ENCODE peak calls at places on chromosomes 3 and 15, in nine cellular contexts. D is neural crest cell; E is Caco-2; I is stimulated activated CD4-positive, alpha-beta T cell treated with anti-CD3 and anti-CD28 coated beads, Interleukin-2, amount 100 ng/mL, for 48 hours; V is bronchial epithelial cell; L is KG1; F is LoVo; B is Panc1; H is GM23248. Z is an unnamed sample.
A peak's percentile ranks its signal among the peaks of the same experiment; 100 is the strongest.

GRCh38 chr3:140122183-140122582 is 187.2 kb downstream of the CLSTN2 start:
- DNase-seq in E (no peak), B (no peak), H (no peak), I (no peak), D (no peak), L (no peak), F (no peak), V (no peak), Z (no peak)

GRCh38 chr3:17551333-17551732 is 191.1 kb downstream of the TBC1D5 start:
- DNase-seq in F (no peak), L (no peak), E (no peak), V (no peak), H (no peak), I (no peak), D (no peak), B (no peak), Z (no peak)

GRCh38 chr3:27532931-27533607 is 48.9 kb upstream of the SLC4A7 start:
- DNase-seq in E (no peak), I (no peak), B (no peak), L (no peak), F (no peak), D (no peak), V (peak; percentile 92), H (peak; percentile 40), Z (no peak)

GRCh38 chr3:52095990-52096775 is 39.8 kb upstream of the DUSP7 start:
- DNase-seq in V (peak; percentile 89), E (no peak), H (no peak), D (no peak), B (no peak), I (no peak), L (no peak), F (no peak), Z (no peak)

GRCh38 chr3:150104564-150104963 is 133.9 kb upstream of the PFN2 start:
- DNase-seq in H (no peak), E (no peak), D (no peak), F (no peak), V (no peak), L (no peak), B (no peak), I (no peak), Z (no peak)

GRCh38 chr3:134663646-134664456 is 13.0 kb upstream of the KY start:
- DNase-seq in B (no peak), I (no peak), H (peak; percentile 64), L (no peak), E (no peak), V (peak; percentile 17), D (no peak), F (no peak), Z (no peak)

GRCh38 chr3:152331018-152331541 is 62.4 kb downstream of the MBNL1 start:
- DNase-seq in I (no peak), B (peak; percentile 82), L (no peak), H (peak; percentile 92), D (no peak), E (no peak), F (peak; percentile 63), V (peak; percentile 96), Z (no peak)

GRCh38 chr3:27568393-27568792 is 84.2 kb upstream of the SLC4A7 start:
- DNase-seq in E (no peak), V (peak; percentile 84), L (no peak), F (no peak), H (peak; percentile 95), D (no peak), B (no peak), I (no peak), Z (no peak)

GRCh38 chr3:108620250-108620649 is 30.7 kb downstream of the DZIP3 start:
- DNase-seq in D (no peak), H (no peak), L (no peak), V (peak; percentile 20), F (peak; percentile 8), B (no peak), I (no peak), E (no peak), Z (no peak)

GRCh38 chr3:29705906-29706507 is 425.1 kb downstream of the RBMS3 start:
- DNase-seq in H (no peak), E (no peak), I (no peak), D (no peak), F (no peak), L (no peak), B (no peak), V (no peak), Z (no peak)

GRCh38 chr15:31272558-31273257 is 53.9 kb upstream of the KLF13 start:
- DNase-seq in I (no peak), H (no peak), E (peak; percentile 42), F (peak; percentile 58), B (no peak), L (no peak), D (no peak), V (no peak), Z (no peak)

GRCh38 chr15:45657769-45658545 is 23.1 kb downstream of the SQOR start:
- DNase-seq in B (no peak), I (no peak), F (no peak), E (no peak), L (no peak), D (no peak), V (no peak), H (no peak), Z (no peak)

GRCh38 chr3:8970971-8971589 is 7.8 kb upstream of the RAD18 start:
- DNase-seq in V (peak; percentile 53), H (peak; percentile 68), I (peak; percentile 66), L (peak; percentile 36), E (no peak), B (peak; percentile 47), F (peak; percentile 64), D (peak; percentile 80), Z (no peak)

GRCh38 chr15:48646364-48646763 is 855 bp upstream of the FBN1 start:
- DNase-seq in F (no peak), H (no peak), D (no peak), L (no peak), B (no peak), V (no peak), I (no peak), E (no peak), Z (no peak)

GRCh38 chr15:36601497-36601932 is 22.1 kb downstream of the CDIN1 start:
- DNase-seq in V (no peak), F (no peak), D (no peak), H (peak; percentile 98), B (no peak), L (no peak), I (no peak), E (no peak), Z (no peak)

GRCh38 chr3:14366233-14366632 is 36.2 kb upstream of the SLC6A6 start:
- DNase-seq in F (no peak), I (no peak), V (no peak), E (no peak), B (no peak), L (no peak), D (no peak), H (no peak), Z (no peak)

GRCh38 chr15:93152951-93153350 is 63.9 kb upstream of the RGMA start:
- DNase-seq in F (no peak), H (no peak), L (no peak), D (no peak), I (no peak), E (no peak), V (no peak), B (no peak), Z (no peak)

Z was measured in HuH-7.5.